ENCODE peak calls at places on chromosomes 6 and 20, in eight cellular contexts. X, R, I, L, Q, M, P and S are unnamed samples.

GRCh38 chr20:6836821-6837374 is 69.4 kb downstream of the BMP2 start:
- DNase-seq in X (no peak), R (no peak), I (no peak), L (no peak), Q (no peak), M (no peak), P (no peak), S (no peak)

GRCh38 chr20:63234693-63235398 is 859 bp upstream of the BIRC7 start:
- DNase-seq in X (no peak), R (peak; percentile 59), I (peak; percentile 41), L (no peak), Q (no peak), M (no peak), P (no peak), S (peak; percentile 61)

GRCh38 chr6:77353129-77353528 is 110.2 kb downstream of the HTR1B start:
- DNase-seq in X (no peak), R (no peak), I (no peak), L (no peak), Q (no peak), M (no peak), P (no peak), S (no peak)

GRCh38 chr20:37392441-37393195 is 46.7 kb downstream of the SRC start:
- DNase-seq in X (no peak), R (no peak), I (no peak), L (no peak), Q (no peak), M (no peak), P (peak; percentile 30), S (no peak)

GRCh38 chr6:157304840-157305675 is 18.3 kb downstream of the TMEM242 start:
- DNase-seq in X (no peak), R (no peak), I (no peak), L (no peak), Q (peak; percentile 45), M (no peak), P (no peak), S (no peak)

GRCh38 chr6:72784581-72784980 is 162.7 kb downstream of the KCNQ5 start:
- DNase-seq in X (no peak), R (no peak), I (no peak), L (no peak), Q (no peak), M (no peak), P (no peak), S (no peak)

GRCh38 chr6:161406633-161407032 is 132.8 kb upstream of the AGPAT4 start:
- DNase-seq in X (no peak), R (no peak), I (no peak), L (no peak), Q (peak; percentile 65), M (no peak), P (no peak), S (no peak)

GRCh38 chr20:41038149-41038877 is 9.7 kb downstream of the TOP1 start:
- DNase-seq in X (no peak), R (no peak), I (no peak), L (no peak), Q (no peak), M (no peak), P (no peak), S (no peak)

GRCh38 chr20:49775229-49775693 is 37.4 kb upstream of the SLC9A8 start:
- DNase-seq in X (no peak), R (no peak), I (no peak), L (no peak), Q (peak; percentile 90), M (no peak), P (no peak), S (peak; percentile 92)

GRCh38 chr6:163323274-163323673 is 91.2 kb upstream of the QKI start:
- DNase-seq in X (no peak), R (no peak), I (no peak), L (no peak), Q (no peak), M (no peak), P (no peak), S (no peak)

GRCh38 chr6:143039548-143039947 is 21.1 kb upstream of the AIG1 start:
- DNase-seq in X (no peak), R (no peak), I (no peak), L (no peak), Q (no peak), M (no peak), P (no peak), S (no peak)

GRCh38 chr6:52574709-52575489 is 2.0 kb downstream of the TRAM2 start:
- DNase-seq in X (peak; percentile 50), R (no peak), I (peak; percentile 49), L (no peak), Q (peak; percentile 94), M (peak; percentile 29), P (peak; percentile 65), S (no peak)

GRCh38 chr6:51600514-51600913 is 486.9 kb downstream of the PKHD1 start:
- DNase-seq in X (no peak), R (no peak), I (no peak), L (no peak), Q (no peak), M (no peak), P (no peak), S (no peak)

GRCh38 chr6:29926081-29926794 is 16.1 kb upstream of the HLA-A start:
- DNase-seq in X (peak; percentile 51), R (no peak), I (peak; percentile 63), L (peak; percentile 10), Q (no peak), M (peak; percentile 35), P (no peak), S (no peak)

GRCh38 chr6:164370773-164371172 is 938.6 kb downstream of the C6orf118 start:
- DNase-seq in X (no peak), R (no peak), I (no peak), L (no peak), Q (no peak), M (no peak), P (no peak), S (no peak)

GRCh38 chr6:149929422-149929821 is 6.5 kb upstream of the RAET1G start:
- DNase-seq in X (no peak), R (no peak), I (no peak), L (no peak), Q (no peak), M (no peak), P (no peak), S (no peak)

GRCh38 chr6:108902389-108902792 is 54.2 kb downstream of the ARMC2 start:
- DNase-seq in X (no peak), R (no peak), I (no peak), L (no peak), Q (no peak), M (no peak), P (no peak), S (no peak)

GRCh38 chr20:1185781-1186334 is 1.1 kb upstream of the TMEM74B start:
- DNase-seq in X (no peak), R (peak; percentile 73), I (peak; percentile 69), L (no peak), Q (peak; percentile 61), M (no peak), P (peak; percentile 46), S (peak; percentile 87)

GRCh38 chr20:57425150-57426013 is 34.2 kb downstream of the RBM38 start:
- DNase-seq in X (no peak), R (peak; percentile 84), I (no peak), L (no peak), Q (no peak), M (no peak), P (no peak), S (no peak)

GRCh38 chr20:64205611-64206026 is 41.4 kb downstream of the MYT1 start:
- DNase-seq in X (no peak), R (no peak), I (no peak), L (no peak), Q (no peak), M (no peak), P (no peak), S (no peak)

GRCh38 chr6:52643158-52643557 is 27.8 kb upstream of the TMEM14A start:
- DNase-seq in X (no peak), R (no peak), I (no peak), L (no peak), Q (no peak), M (no peak), P (no peak), S (no peak)

GRCh38 chr6:89977808-89978748 is 83.8 kb downstream of the GJA10 start:
- DNase-seq in X (no peak), R (peak; percentile 79), I (no peak), L (no peak), Q (peak; percentile 58), M (no peak), P (no peak), S (no peak)

GRCh38 chr20:17343631-17344447 is 117.0 kb downstream of the PCSK2 start:
- DNase-seq in X (no peak), R (no peak), I (no peak), L (no peak), Q (no peak), M (no peak), P (no peak), S (no peak)

GRCh38 chr6:69719602-69720193 is 77.1 kb downstream of the LMBRD1 start:
- DNase-seq in X (no peak), R (no peak), I (no peak), L (no peak), Q (peak; percentile 44), M (no peak), P (no peak), S (no peak)

GRCh38 chr20:64224344-64225165 is 31.0 kb upstream of the PCMTD2 start:
- DNase-seq in X (no peak), R (no peak), I (no peak), L (no peak), Q (peak; percentile 86), M (no peak), P (no peak), S (no peak)

GRCh38 chr6:165883851-165884640 is 221.0 kb upstream of the PDE10A start:
- DNase-seq in X (no peak), R (no peak), I (no peak), L (no peak), Q (peak; percentile 79), M (no peak), P (no peak), S (no peak)

GRCh38 chr6:154458565-154459475 is 51.7 kb downstream of the CNKSR3 start:
- DNase-seq in X (no peak), R (peak; percentile 30), I (no peak), L (no peak), Q (no peak), M (no peak), P (no peak), S (no peak)

GRCh38 chr6:84150680-84151079 is 76.8 kb downstream of the CEP162 start:
- DNase-seq in X (no peak), R (no peak), I (no peak), L (peak; percentile 54), Q (peak; percentile 64), M (no peak), P (no peak), S (no peak)

GRCh38 chr6:139538366-139538765 is 163.9 kb upstream of the CITED2 start:
- DNase-seq in X (no peak), R (no peak), I (no peak), L (no peak), Q (no peak), M (no peak), P (no peak), S (no peak)

GRCh38 chr6:22146581-22147468 is 150.0 kb downstream of the PRL start:
- DNase-seq in X (no peak), R (no peak), I (no peak), L (peak; percentile 9), Q (peak; percentile 53), M (no peak), P (no peak), S (peak; percentile 80)

GRCh38 chr6:34055223-34055933 is 90.5 kb downstream of the GRM4 start:
- DNase-seq in X (peak; percentile 26), R (peak; percentile 77), I (peak; percentile 74), L (peak; percentile 72), Q (peak; percentile 73), M (peak; percentile 20), P (peak; percentile 17), S (no peak)

GRCh38 chr6:153162646-153163045 is 31.6 kb upstream of the RGS17 start:
- DNase-seq in X (no peak), R (no peak), I (no peak), L (no peak), Q (no peak), M (no peak), P (no peak), S (no peak)

GRCh38 chr6:165988306-165988756 is 179.3 kb downstream of the TBXT start:
- DNase-seq in X (no peak), R (no peak), I (no peak), L (no peak), Q (no peak), M (no peak), P (no peak), S (no peak)

GRCh38 chr6:8113260-8113659 is 10.9 kb upstream of the EEF1E1 start:
- DNase-seq in X (no peak), R (no peak), I (no peak), L (no peak), Q (no peak), M (no peak), P (no peak), S (no peak)